ENCODE peak calls at places on chromosomes 1 and 21, in five cellular contexts. B is K562, N is IMR-90, U is HepG2, P is GM12878. H is an unnamed sample.

GRCh38 chr1:212699104-212699838 is 369 bp downstream of the BATF3 start:
- DNase-seq in B (peak), N (peak), U (peak), P (no peak), H (peak)

GRCh38 chr1:226276987-226277386 is 32.0 kb downstream of the LIN9 start:
- DNase-seq in P (no peak), N (no peak), U (no peak), B (no peak), H (no peak)

GRCh38 chr1:29711582-29712274 is 475.4 kb downstream of the PTPRU start:
- DNase-seq in B (no peak), N (peak), U (no peak), P (peak), H (no peak)

GRCh38 chr1:232875536-232875935 is 70.3 kb downstream of the MAP10 start:
- DNase-seq in P (no peak), B (no peak), U (no peak), N (no peak), H (no peak)

GRCh38 chr1:212035123-212035834 is at the start of the genes DTL and INTS7:
- DNase-seq in N (peak), B (peak), U (peak), P (peak), H (peak)

GRCh38 chr1:27522148-27522859 is 32.3 kb upstream of the WASF2 start:
- DNase-seq in P (no peak), N (no peak), B (no peak), U (peak), H (no peak)

GRCh38 chr1:107298526-107298925 is 157.7 kb downstream of the NTNG1 start:
- DNase-seq in U (no peak), P (no peak), N (no peak), B (no peak), H (no peak)

GRCh38 chr1:91701494-91701869 is 184.5 kb downstream of the TGFBR3 start:
- DNase-seq in N (no peak), P (no peak), U (no peak), B (no peak), H (no peak)

GRCh38 chr1:202854787-202855186 is 34.2 kb downstream of the RABIF start:
- DNase-seq in U (no peak), N (no peak), B (no peak), P (no peak), H (no peak)

GRCh38 chr1:184387871-184388670 is 1.2 kb downstream of the C1orf21 start:
- DNase-seq in P (no peak), N (peak), U (no peak), B (no peak), H (peak)

GRCh38 chr1:3858231-3858981 is 1.1 kb downstream of the DFFB start:
- DNase-seq in B (no peak), U (peak), P (no peak), N (peak), H (peak)

GRCh38 chr1:184152502-184152901 is 101.0 kb downstream of the TSEN15 start:
- DNase-seq in P (no peak), B (no peak), N (peak), U (no peak), H (no peak)

GRCh38 chr1:3789421-3790300 is 6.6 kb downstream of the LRRC47 start:
- DNase-seq in B (no peak), P (no peak), N (no peak), U (no peak), H (no peak)

GRCh38 chr21:14530574-14530973 is 15.5 kb downstream of the SAMSN1 start:
- DNase-seq in N (no peak), P (no peak), B (no peak), U (no peak), H (no peak)

GRCh38 chr1:48530727-48531351 is 58.8 kb upstream of the SPATA6 start:
- DNase-seq in B (peak), P (no peak), N (peak), U (peak), H (peak)

GRCh38 chr1:41726899-41727748 is 191.6 kb downstream of the HIVEP3 start:
- DNase-seq in N (no peak), P (peak), B (no peak), U (peak), H (no peak)
- TF ChIP-seq MXI1 in N (no peak), P (peak), B (no peak), U (no peak), H (no peak)

DNA sequence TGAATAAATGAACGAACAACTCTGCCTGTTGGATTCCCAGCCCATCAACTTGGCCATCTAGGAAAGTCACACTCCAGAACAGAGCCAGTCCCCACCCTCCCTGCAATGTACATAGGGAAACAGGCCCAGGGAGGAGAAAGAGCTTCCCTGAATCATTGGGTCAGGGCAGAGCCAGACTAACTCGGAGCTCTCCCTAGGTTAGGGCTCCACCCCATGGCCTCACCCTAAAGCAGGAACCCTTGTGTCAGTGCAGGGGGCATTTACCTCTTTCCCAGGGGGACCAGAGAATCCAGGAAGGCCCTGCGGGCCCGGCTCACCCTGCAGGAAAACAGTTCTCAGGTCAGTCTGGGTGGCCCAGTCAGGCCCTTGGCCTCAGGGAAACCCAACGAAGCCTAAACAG is 11.6 kb downstream of the COL9A2 start:
- DNase-seq in P (no peak), N (no peak), B (no peak), U (no peak), H (no peak)
- TF ChIP-seq RAD21 in P (peak), N (peak), B (peak), U (no peak), H (peak)

GRCh38 chr1:218829143-218829542 is 344.5 kb upstream of the LYPLAL1 start:
- DNase-seq in B (no peak), U (no peak), N (peak), P (no peak), H (no peak)
- TF ChIP-seq MXI1 in B (no peak), U (no peak), N (no peak), P (no peak), H (no peak)

DNA sequence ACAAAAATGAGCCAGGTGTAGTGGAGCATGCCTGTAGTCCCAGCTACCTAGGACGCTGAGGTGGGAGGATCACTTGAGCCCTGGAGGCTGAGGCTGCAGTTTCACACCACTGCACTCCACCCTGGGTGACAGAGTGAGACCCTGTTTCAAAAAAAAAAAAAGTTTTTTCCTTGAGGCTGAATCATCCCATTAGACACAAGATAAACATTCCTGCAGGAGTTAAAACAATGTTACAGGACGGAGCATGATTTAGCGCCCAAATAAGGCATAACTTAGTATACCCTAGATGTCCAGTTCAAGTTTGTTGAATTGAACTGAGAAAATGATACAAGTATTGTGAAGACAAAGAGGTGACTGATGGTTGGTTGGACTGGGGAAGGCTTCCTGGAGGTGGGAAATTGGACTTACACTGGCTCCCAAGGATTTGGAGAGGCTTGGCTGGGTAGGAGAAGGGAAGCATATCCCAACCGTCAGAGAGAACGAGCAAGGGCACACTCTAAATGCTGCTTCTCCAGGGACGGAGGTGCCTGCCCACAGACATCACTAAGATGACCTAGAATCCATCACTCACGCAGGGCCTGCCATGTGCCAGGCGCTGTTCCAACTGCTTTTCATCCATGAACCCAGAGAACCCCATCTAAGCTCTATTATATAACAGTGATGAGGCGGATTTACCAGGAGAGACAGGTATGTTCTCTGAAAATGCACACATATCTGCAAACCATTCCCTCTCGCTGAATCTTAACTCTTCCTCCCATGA is 610.6 kb downstream of the KIF26B start:
- DNase-seq in P (no peak), U (peak), B (no peak), N (peak), H (no peak)
- TF ChIP-seq RAD21 in P (no peak), U (no peak), B (no peak), N (no peak), H (no peak)

DNA sequence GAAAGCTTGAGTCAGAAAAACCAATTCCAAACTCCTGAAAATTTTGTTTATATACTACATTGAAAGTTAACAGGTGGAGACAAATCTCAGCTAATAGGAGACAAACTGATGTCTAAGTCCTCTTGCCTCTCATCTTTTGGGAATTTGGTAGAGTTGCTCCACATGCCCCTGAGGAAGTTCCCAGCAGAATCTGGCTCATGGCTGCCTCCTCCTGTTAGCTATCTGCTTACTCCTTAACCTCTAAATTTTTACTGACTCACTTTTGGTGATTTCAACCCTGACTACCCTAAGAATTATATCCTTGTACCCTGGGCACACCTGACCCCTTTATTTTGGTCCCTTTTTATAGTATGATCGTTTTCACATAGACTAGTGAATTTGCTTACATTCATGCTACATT is 633.7 kb upstream of the USP24 start:
- DNase-seq in U (no peak), B (no peak), P (no peak), N (peak), H (no peak)
- TF ChIP-seq MXI1 in U (no peak), B (no peak), P (no peak), N (no peak), H (no peak)

GRCh38 chr1:10692401-10693021 is 103.9 kb downstream of the CASZ1 start:
- DNase-seq in U (peak), N (no peak), B (peak), P (no peak), H (peak)
- TF ChIP-seq RAD21 in U (peak), N (no peak), B (no peak), P (peak), H (peak)

H was measured in SK-N-SH.